ENCODE peak calls at places on chromosomes 12 and 14, in seven cellular contexts. K, S, V, D, U, I and J are unnamed samples.

GRCh38 chr14:87149583-87150354 is 843.2 kb downstream of the GALC start:
- DNase-seq in S (no peak), D (no peak), K (no peak), V (no peak), U (no peak), I (no peak), J (peak; percentile 49)

GRCh38 chr14:61893371-61893940 is 131.2 kb downstream of the SNAPC1 start:
- DNase-seq in U (no peak), S (no peak), I (no peak), V (no peak), D (no peak), K (no peak), J (no peak)

GRCh38 chr12:48986720-48987291 is 8.7 kb downstream of the WNT1 start:
- DNase-seq in S (no peak), V (no peak), I (no peak), K (no peak), U (no peak), D (no peak), J (no peak)

GRCh38 chr12:49040364-49040855 is 20.2 kb downstream of the KMT2D start:
- DNase-seq in S (no peak), V (no peak), I (no peak), K (no peak), D (no peak), U (no peak), J (no peak)

GRCh38 chr14:105091335-105092123 is 26.3 kb upstream of the GPR132 start:
- DNase-seq in I (no peak), S (peak; percentile 71), U (no peak), V (no peak), K (peak; percentile 77), D (no peak), J (peak; percentile 97)

GRCh38 chr14:35257809-35258208 is 34.4 kb upstream of the PSMA6 start:
- DNase-seq in K (no peak), U (no peak), V (no peak), S (no peak), D (no peak), I (no peak), J (no peak)

GRCh38 chr12:91810077-91810476 is 335.6 kb downstream of the BTG1 start:
- DNase-seq in V (no peak), D (no peak), I (no peak), K (no peak), U (no peak), S (no peak), J (no peak)

GRCh38 chr14:40271480-40271879 is 839.2 kb upstream of the FBXO33 start:
- DNase-seq in D (no peak), I (no peak), K (no peak), S (no peak), V (no peak), U (no peak), J (peak; percentile 70)

GRCh38 chr12:46664771-46665287 is 161.0 kb downstream of the SLC38A4 start:
- DNase-seq in U (no peak), D (peak; percentile 7), K (peak; percentile 72), S (peak; percentile 83), V (no peak), I (no peak), J (peak; percentile 31)

GRCh38 chr12:19833775-19834501 is 394.6 kb downstream of the AEBP2 start:
- DNase-seq in S (no peak), K (no peak), U (no peak), V (no peak), D (no peak), I (no peak), J (no peak)

GRCh38 chr14:100066984-100067383 is 1.8 kb downstream of the EVL start:
- DNase-seq in K (no peak), I (no peak), D (no peak), U (no peak), V (no peak), S (no peak), J (no peak)

GRCh38 chr12:48786591-48787544 is 2.0 kb downstream of the ADCY6 start:
- DNase-seq in K (no peak), S (no peak), V (peak; percentile 66), D (no peak), U (no peak), I (no peak), J (no peak)

GRCh38 chr12:100940503-100940902 is 145.9 kb downstream of the ANO4 start:
- DNase-seq in D (no peak), K (no peak), I (no peak), S (no peak), V (no peak), U (no peak), J (no peak)

GRCh38 chr14:39967885-39968284 is 535.7 kb upstream of the FBXO33 start:
- DNase-seq in V (no peak), I (no peak), D (no peak), U (no peak), S (no peak), K (no peak), J (no peak)

GRCh38 chr14:51561141-51561540 is 90.6 kb upstream of the FRMD6 start:
- DNase-seq in I (no peak), D (no peak), S (no peak), V (no peak), K (no peak), U (no peak), J (no peak)

GRCh38 chr12:76637807-76638206 is 78.2 kb upstream of the OSBPL8 start:
- DNase-seq in S (no peak), K (no peak), I (no peak), U (no peak), V (no peak), D (no peak), J (no peak)

GRCh38 chr14:24692382-24693352 is 58.7 kb upstream of the GZMB start:
- DNase-seq in S (no peak), U (no peak), K (no peak), D (no peak), I (no peak), V (no peak), J (no peak)

GRCh38 chr12:132525833-132526455 is 36.0 kb downstream of the FBRSL1 start:
- DNase-seq in D (no peak), S (no peak), U (no peak), I (no peak), K (no peak), V (no peak), J (no peak)

GRCh38 chr14:88025350-88025749 is 20.4 kb downstream of the GPR65 start:
- DNase-seq in U (no peak), I (no peak), V (no peak), S (no peak), D (no peak), K (no peak), J (no peak)

GRCh38 chr12:73226585-73226984 is 954.4 kb downstream of the TRHDE start:
- DNase-seq in U (no peak), I (no peak), V (no peak), K (no peak), S (no peak), D (no peak), J (no peak)

GRCh38 chr12:87491089-87491488 is 538.1 kb downstream of the C12orf50 start:
- DNase-seq in K (no peak), V (no peak), I (no peak), U (no peak), D (no peak), S (no peak), J (no peak)

DNA sequence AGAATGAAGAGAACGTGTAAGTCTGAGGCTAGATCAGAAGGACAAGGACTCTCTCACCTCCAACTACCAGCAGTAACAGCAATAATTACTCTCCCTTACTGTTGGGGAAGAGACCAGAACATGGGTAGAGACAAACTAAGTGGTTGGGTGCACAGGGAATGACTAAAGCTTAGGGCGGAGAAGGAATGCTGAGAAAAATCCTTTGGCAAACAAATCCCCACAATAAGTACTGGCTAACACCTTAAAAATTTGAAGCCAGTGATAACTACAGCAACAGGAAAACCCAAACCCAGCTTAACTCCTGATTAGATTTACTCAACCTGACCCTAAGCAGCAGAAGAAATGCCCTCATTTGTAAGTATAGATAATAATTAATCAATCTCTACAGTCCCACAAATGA is 759.0 kb downstream of the AACS start:
- DNase-seq in I (no peak), U (no peak), K (no peak), S (no peak), V (no peak), D (no peak), J (no peak)
- TF ChIP-seq JUND in I (no peak), U (no peak), K (no peak), S (no peak), V (no peak), D (no peak), J (no peak)

DNA sequence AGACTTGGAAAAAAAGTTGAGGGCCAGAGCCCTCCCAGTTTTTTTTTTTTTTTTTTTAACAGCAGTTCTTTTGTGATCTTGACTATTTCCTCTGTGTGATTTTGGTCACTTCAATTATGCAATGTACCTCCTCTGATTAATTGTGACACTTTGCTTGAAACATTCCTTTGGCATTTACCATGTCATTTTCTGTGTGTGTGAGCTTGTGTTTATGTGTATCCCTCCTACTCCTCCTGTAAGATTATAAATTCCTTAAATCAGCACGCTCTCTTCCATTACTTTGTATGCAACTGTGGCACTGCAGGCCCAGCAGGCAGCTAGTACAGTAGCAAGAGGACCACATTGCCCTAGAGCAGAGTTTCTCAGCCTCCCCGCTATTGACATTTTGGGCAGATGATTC is 33.2 kb upstream of the GALNT16 start:
- DNase-seq in S (no peak), U (no peak), K (no peak), D (no peak), I (no peak), V (no peak), J (no peak)
- TF ChIP-seq JUND in S (no peak), U (no peak), K (no peak), D (no peak), I (no peak), V (no peak), J (no peak)

DNA sequence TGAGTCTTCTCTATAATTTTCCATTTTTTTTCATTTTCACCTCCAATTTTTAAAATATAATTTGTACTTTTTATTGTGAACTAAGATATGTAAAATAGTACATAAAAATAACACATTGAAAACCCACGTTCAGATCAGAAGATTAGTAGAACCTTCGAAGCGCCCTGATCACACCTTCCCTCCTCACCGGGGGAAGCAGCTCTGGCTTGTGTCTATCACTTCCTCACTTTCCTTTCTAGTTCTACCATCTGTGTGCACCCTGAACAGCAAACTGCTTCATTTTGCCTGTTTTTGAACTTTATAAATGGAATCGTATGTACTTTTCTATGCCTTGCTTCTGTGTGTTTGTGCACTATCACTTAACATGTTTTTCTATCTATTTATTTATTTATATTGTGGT is 11.8 kb upstream of the CD27 start:
- DNase-seq in S (no peak), U (no peak), K (no peak), V (no peak), D (no peak), I (no peak), J (no peak)
- TF ChIP-seq JUND in S (no peak), U (no peak), K (no peak), V (no peak), D (no peak), I (no peak), J (no peak)

GRCh38 chr12:108297424-108297823 is 41.7 kb downstream of the CMKLR1 start:
- DNase-seq in V (no peak), U (no peak), S (no peak), K (no peak), D (no peak), I (no peak), J (no peak)
- TF ChIP-seq JUND in V (no peak), U (no peak), S (no peak), K (no peak), D (no peak), I (no peak), J (no peak)

DNA sequence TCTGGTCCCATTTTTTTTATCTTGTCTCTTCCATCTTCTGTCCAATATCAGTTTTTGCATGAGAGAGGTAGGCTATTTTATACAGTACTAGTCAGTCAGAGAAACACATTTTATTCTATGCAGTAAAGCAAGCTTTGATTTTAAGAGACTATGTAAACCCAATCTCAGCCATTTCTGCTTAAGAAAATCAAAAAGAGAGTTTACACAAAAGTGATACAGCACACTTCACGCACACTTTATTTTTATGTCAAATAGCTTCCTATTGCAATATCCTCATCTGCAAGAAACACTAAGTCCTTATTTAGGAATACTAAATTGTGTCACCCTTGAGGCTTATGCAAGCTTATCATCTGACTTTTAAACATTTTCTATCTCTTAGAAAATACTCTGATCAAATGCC is 78.3 kb downstream of the MED13L start:
- DNase-seq in I (no peak), D (no peak), V (no peak), K (no peak), U (no peak), S (no peak), J (no peak)
- TF ChIP-seq JUND in I (no peak), D (no peak), V (no peak), K (no peak), U (no peak), S (no peak), J (no peak)